ENCODE peak calls at places on chromosome 19, in seven cellular contexts. Z is neuronal stem cell, S is cardiac muscle cell, A is GM23248, Q is fibroblast of lung, X is body of pancreas, N is right cardiac atrium. E is an unnamed sample.

GRCh38 chr19:43532571-43532961 is 422 bp upstream of the ZNF575 start:
- DNase-seq in A (no peak), N (peak; percentile 84), Q (no peak), X (no peak), Z (no peak), S (no peak), E (no peak)

GRCh38 chr19:56314018-56314583 is 538 bp downstream of the ZSCAN5A start:
- DNase-seq in S (no peak), X (no peak), Z (no peak), A (peak; percentile 68), N (no peak), Q (no peak), E (no peak)

GRCh38 chr19:7868326-7868670 is 5.9 kb downstream of the PRR36 start:
- DNase-seq in X (no peak), S (no peak), Q (no peak), N (no peak), Z (no peak), A (peak; percentile 43), E (no peak)

GRCh38 chr19:45599286-45599685 is 2.7 kb downstream of the GPR4 start:
- DNase-seq in Z (no peak), N (no peak), X (no peak), Q (no peak), A (no peak), S (no peak), E (no peak)

GRCh38 chr19:13561461-13561860 is 55.2 kb upstream of the CACNA1A start:
- DNase-seq in N (no peak), X (no peak), Q (no peak), Z (no peak), S (no peak), A (no peak), E (no peak)

GRCh38 chr19:29325241-29325975 is 112.5 kb upstream of the UQCRFS1 start:
- DNase-seq in X (no peak), S (no peak), A (no peak), N (no peak), Q (no peak), Z (no peak), E (no peak)

GRCh38 chr19:55460670-55461258 is 678 bp downstream of the ISOC2 start:
- DNase-seq in A (peak; percentile 89), Q (peak; percentile 82), Z (peak; percentile 75), X (peak; percentile 87), S (peak; percentile 90), N (peak; percentile 96), E (peak; percentile 68)

GRCh38 chr19:47190167-47190727 is 40.8 kb downstream of the BBC3 start:
- DNase-seq in X (peak; percentile 77), Z (no peak), S (peak; percentile 41), A (peak; percentile 84), Q (peak; percentile 85), N (peak; percentile 84), E (peak; percentile 99)

GRCh38 chr19:6173190-6173589 is 37.7 kb downstream of the ACSBG2 start:
- DNase-seq in A (no peak), Q (no peak), X (peak; percentile 85), S (no peak), Z (no peak), N (no peak), E (no peak)

GRCh38 chr19:36009220-36009619 is 607 bp upstream of the SYNE4 start:
- DNase-seq in Q (peak; percentile 48), Z (peak; percentile 55), A (peak; percentile 93), N (peak; percentile 90), S (peak; percentile 65), X (peak; percentile 78), E (peak; percentile 76)

GRCh38 chr19:14015454-14016035 is 9.4 kb upstream of the RFX1 start:
- DNase-seq in A (no peak), Q (no peak), S (no peak), X (no peak), N (no peak), Z (no peak), E (no peak)

GRCh38 chr19:13700621-13701020 is 63.7 kb upstream of the MRI1 start:
- DNase-seq in N (no peak), S (no peak), X (no peak), A (no peak), Q (no peak), Z (no peak), E (no peak)

GRCh38 chr19:10612515-10613119 is 12.7 kb upstream of the SLC44A2 start:
- DNase-seq in X (peak; percentile 97), S (no peak), Q (peak; percentile 19), Z (no peak), A (peak; percentile 35), N (peak; percentile 94), E (peak; percentile 86)

GRCh38 chr19:5811117-5811516 is 6.2 kb downstream of the NRTN start:
- DNase-seq in S (no peak), Q (no peak), X (no peak), A (no peak), N (no peak), Z (no peak), E (no peak)

GRCh38 chr19:7590256-7590655 is 5.4 kb upstream of the CAMSAP3 start:
- DNase-seq in S (no peak), X (peak; percentile 46), A (no peak), Q (no peak), N (no peak), Z (no peak), E (no peak)

GRCh38 chr19:56839665-56840451 is 668 bp downstream of the PEG3 start:
- DNase-seq in A (no peak), X (peak; percentile 97), S (no peak), Z (peak; percentile 92), N (peak; percentile 97), Q (peak; percentile 91), E (peak; percentile 98)

GRCh38 chr19:56111601-56112312 is 9.3 kb downstream of the ZNF787 start:
- DNase-seq in X (peak; percentile 42), A (no peak), Z (no peak), N (peak; percentile 87), S (no peak), Q (no peak), E (peak; percentile 22)

GRCh38 chr19:6423499-6424189 is 967 bp downstream of the KHSRP start:
- DNase-seq in X (no peak), Z (no peak), N (no peak), A (peak; percentile 81), Q (peak; percentile 37), S (peak; percentile 72), E (peak; percentile 53)

GRCh38 chr19:55285225-55285890 is 1.6 kb downstream of the BRSK1 start:
- DNase-seq in Z (no peak), A (peak; percentile 36), N (no peak), S (no peak), X (no peak), Q (no peak), E (no peak)

GRCh38 chr19:38717051-38717450 is 27.2 kb downstream of the CAPN12 start:
- DNase-seq in X (no peak), A (no peak), Q (no peak), S (no peak), Z (no peak), N (no peak), E (no peak)
- H3K4me1 ChIP-seq in X (peaks cover 69% of the 10 kb centered on the region), A (no peaks in the 10 kb centered on the region), Q (peaks cover 27% of the 10 kb centered on the region), S (peaks cover 12% of the 10 kb centered on the region), Z (peaks cover 6% of the 10 kb centered on the region), N (peaks cover 31% of the 10 kb centered on the region), E (peaks cover 42% of the 10 kb centered on the region)

DNA sequence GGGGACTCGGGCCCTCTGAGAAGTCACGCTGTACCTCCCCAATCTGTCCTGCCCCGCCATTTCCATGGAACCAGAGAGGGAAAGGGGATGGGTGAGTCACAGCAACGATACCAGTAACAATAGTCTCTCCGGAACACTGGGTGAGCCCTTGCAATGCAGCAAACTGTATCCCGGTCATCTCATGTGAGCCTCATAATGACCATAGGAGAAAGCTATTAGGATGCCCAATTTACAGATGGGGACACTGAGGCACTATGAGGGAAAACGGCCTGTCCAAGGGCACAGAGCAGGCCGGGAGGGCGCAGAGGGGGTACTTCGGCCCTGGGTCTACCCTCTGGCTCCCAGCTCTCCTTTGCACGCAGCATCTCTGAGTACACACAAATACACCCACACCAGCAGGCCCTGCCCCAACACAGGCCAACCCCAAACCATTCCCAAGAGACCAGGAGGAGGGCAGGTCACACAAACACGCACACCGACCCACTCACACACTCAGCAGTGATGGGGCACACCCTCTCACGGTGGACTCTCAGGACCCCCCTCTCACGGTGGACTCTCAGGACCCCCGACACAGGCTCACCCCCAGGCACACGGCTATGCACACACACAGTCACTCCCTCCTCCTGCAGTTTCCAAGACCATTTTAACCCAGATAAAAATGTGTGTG is 18.2 kb downstream of the LRRC4B start:
- DNase-seq in S (no peak), X (no peak), Q (no peak), A (no peak), N (no peak), Z (no peak), E (no peak)
- H3K4me1 ChIP-seq in S (peaks cover 17% of the 10 kb centered on the region), X (no peaks in the 10 kb centered on the region), Q (no peaks in the 10 kb centered on the region), A (no peaks in the 10 kb centered on the region), N (no peaks in the 10 kb centered on the region), Z (peaks cover 12% of the 10 kb centered on the region), E (no peaks in the 10 kb centered on the region)

GRCh38 chr19:15244808-15245207 is 12.6 kb upstream of the EPHX3 start:
- DNase-seq in N (no peak), Q (no peak), X (no peak), A (no peak), Z (no peak), S (no peak), E (no peak)

GRCh38 chr19:15247107-15248014 is 15.1 kb upstream of the EPHX3 start:
- DNase-seq in S (no peak), A (no peak), Q (no peak), Z (no peak), N (no peak), X (no peak), E (no peak)

GRCh38 chr19:15244106-15244803 is 12.0 kb upstream of the EPHX3 start:
- DNase-seq in Q (no peak), A (no peak), Z (no peak), X (no peak), N (no peak), S (no peak), E (no peak)

GRCh38 chr19:15246198-15246481 is 13.9 kb upstream of the EPHX3 start:
- DNase-seq in Z (no peak), X (no peak), S (no peak), A (no peak), Q (no peak), N (no peak), E (no peak)

DNA sequence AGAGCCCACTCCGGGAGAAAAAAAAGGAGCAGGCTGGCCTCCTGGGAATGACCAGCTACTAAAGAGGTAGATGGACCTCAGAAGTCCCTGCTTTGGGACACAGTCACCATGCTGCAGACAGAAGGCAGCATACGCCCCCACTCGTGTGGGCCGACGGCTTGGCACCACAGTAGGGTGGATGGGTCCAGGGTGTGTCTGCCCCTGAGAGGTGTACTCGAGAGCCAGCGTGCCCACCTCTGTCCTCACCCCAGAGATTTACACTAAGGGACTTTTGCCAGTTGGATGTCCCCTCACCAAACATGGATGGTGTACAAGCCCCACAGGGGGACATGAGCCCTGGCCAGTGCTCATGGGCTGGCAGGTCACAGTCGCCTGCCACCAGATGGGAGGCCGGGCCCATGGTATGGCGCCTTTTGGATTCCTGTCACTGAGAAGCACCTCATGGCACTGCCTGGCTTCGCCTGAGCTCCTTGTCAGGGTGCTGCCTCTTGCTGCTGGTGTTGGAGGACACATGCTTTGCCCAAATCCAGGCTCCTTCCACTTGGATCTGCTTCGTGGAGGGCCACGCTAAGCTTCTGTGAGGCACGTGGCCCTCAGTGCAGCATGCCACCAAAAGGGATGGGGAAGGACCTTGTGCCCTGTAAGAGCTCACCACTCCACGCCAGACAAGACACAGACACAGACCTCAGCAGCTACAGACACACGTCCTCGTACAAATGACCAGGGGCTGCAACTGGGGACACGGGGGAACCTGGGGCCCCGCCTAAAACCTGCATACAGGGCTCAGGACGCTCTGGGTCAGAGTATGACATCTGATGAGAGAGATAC is 13.3 kb upstream of the EPHX3 start:
- DNase-seq in Z (no peak), N (no peak), A (no peak), X (no peak), Q (no peak), S (no peak), E (no peak)
- H3K4me1 ChIP-seq in Z (no peaks in the 10 kb centered on the region), N (peaks cover 25% of the 10 kb centered on the region), A (peaks cover 24% of the 10 kb centered on the region), X (peaks cover 34% of the 10 kb centered on the region), Q (peaks cover 42% of the 10 kb centered on the region), S (no peaks in the 10 kb centered on the region), E (peaks cover 37% of the 10 kb centered on the region)

GRCh38 chr19:15292140-15292539 is 40.2 kb downstream of the BRD4 start:
- DNase-seq in N (no peak), X (no peak), S (no peak), Z (no peak), Q (no peak), A (no peak), E (no peak)
- H3K4me1 ChIP-seq in N (peaks cover 49% of the 10 kb centered on the region), X (peaks cover 87% of the 10 kb centered on the region), S (peaks cover 81% of the 10 kb centered on the region), Z (peaks cover 3% of the 10 kb centered on the region), Q (peaks cover 46% of the 10 kb centered on the region), A (peaks cover 77% of the 10 kb centered on the region), E (peaks cover 86% of the 10 kb centered on the region)

E was measured in thyroid gland.